ENCODE peak calls at places on chromosomes 16 and 17, in six cellular contexts. K is heart right ventricle, Q is cardiac fibroblast, I is left ventricle myocardium inferior, D is OCI-LY7, W is lower leg skin. A is an unnamed sample.

GRCh38 chr16:34802396-34802795 is 1343.0 kb downstream of the TP53TG3F start:
- DNase-seq in D (no peak), Q (no peak), K (no peak), I (no peak), W (no peak), A (no peak)

GRCh38 chr16:87017388-87018012 is 299.7 kb downstream of the C16orf95 start:
- DNase-seq in K (no peak), I (no peak), W (no peak), D (no peak), Q (peak), A (no peak)

GRCh38 chr17:47253541-47254402 is at the start of gene ITGB3:
- DNase-seq in K (peak), Q (peak), D (peak), I (peak), W (peak), A (peak)

GRCh38 chr17:78397681-78398101 is 19.2 kb downstream of the PGS1 start:
- DNase-seq in Q (peak), K (peak), W (no peak), I (peak), D (no peak), A (no peak)

GRCh38 chr17:64097196-64097936 is 32.6 kb downstream of the ERN1 start:
- DNase-seq in K (no peak), D (no peak), I (no peak), Q (peak), W (no peak), A (no peak)

GRCh38 chr16:78955206-78955605 is 645.3 kb downstream of the MAF start:
- DNase-seq in Q (no peak), D (peak), I (no peak), W (no peak), K (no peak), A (no peak)

GRCh38 chr17:57735707-57736106 is 9.4 kb downstream of the CCDC182 start:
- DNase-seq in W (no peak), D (peak), I (no peak), Q (no peak), K (no peak), A (no peak)

GRCh38 chr17:2295575-2295974 is 8.0 kb downstream of the SMG6 start:
- DNase-seq in Q (no peak), I (no peak), D (no peak), K (no peak), W (no peak), A (no peak)

GRCh38 chr17:40122466-40122943 is 734 bp downstream of the MSL1 start:
- DNase-seq in I (peak), K (peak), W (peak), D (peak), Q (peak), A (peak)
- TF ChIP-seq CTCF in I (peak), K (peak), W (no peak), D (no peak), Q (peak), A (no peak)

DNA sequence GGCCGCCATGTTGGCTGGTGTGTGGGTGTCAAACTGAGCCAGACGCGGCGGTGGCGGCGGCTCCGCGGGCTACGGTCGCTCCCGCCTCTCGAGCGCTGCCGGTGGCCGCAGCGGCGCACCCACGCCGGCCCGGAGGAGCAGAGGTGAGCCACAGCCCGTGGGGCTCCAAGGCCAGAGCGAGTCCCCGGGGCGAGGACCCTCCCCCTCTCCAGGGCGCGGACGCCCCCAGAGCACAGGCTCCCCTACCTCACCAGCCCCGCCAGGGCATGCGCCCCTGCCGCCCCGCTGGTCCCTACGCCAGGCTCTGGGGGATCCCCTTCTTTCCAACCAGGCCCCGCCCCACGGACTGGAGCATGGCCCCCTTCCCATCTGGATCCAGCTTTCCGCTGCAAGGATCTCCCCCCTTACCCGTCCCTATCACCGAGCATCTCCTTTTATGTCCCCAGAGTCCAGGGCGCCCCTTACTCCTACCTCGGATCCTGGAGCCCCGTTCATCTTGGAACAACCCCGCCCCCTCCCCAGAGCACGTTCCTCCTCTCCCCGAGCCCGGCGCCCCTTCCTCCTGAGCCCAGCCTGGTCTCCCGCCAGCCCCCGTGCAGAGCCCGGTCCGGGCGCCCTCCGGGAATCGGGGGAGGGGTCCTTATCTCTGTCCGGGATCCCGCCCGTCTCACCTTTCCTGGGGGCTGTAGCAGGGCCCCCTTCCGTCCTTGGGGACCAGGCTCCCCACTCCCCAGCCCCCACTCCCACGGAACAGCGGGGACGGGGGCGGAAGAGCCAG is 412 bp downstream of the EPN2 start:
- DNase-seq in K (peak), W (peak), Q (no peak), D (no peak), I (peak), A (peak)
- TF ChIP-seq CTCF in K (peak), W (no peak), Q (no peak), D (peak), I (peak), A (peak)

GRCh38 chr17:80018917-80019651 is 16.6 kb downstream of the TBC1D16 start:
- DNase-seq in W (no peak), Q (no peak), D (no peak), I (no peak), K (no peak), A (peak)
- TF ChIP-seq CTCF in W (no peak), Q (no peak), D (no peak), I (no peak), K (no peak), A (no peak)

DNA sequence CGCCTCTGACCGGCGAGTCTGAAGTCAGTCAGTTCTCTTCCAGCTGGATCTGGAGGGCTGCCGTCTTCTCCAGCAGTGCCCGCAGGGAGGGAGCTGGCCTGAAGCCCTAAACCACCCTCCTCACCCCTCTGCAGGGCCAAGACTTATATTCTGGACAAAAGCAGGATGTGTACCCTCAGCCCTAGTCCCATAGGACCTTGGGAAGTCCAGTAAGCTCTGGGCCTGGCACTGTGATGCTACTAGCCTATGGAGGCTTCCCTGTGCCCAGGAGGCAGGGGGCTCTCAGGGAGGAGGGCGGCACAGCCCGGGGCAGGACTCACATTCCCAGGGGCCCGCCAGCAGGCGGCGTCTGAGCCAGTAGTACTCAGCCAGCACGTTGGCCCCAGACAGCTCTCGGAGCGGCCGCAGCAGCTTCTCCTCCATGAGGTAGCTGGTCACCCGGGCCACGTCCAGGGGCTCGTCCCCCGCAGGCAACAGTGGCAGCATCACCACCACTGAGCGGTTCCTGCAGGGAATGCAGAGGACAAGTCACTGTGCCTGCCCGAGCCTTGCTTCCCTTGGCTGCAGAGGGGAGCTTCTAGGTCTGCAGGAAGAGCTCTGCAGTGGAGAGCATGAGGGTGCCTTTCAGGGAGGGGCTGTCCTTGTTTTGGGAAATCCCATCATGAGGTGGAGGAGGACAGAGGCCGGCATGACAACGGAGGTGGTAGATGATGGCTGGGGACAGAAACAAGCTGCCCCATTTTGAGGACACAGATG is 41.7 kb downstream of the RMI2 start:
- DNase-seq in K (no peak), D (peak), I (no peak), W (peak), Q (peak), A (no peak)
- TF ChIP-seq CTCF in K (peak), D (peak), I (peak), W (no peak), Q (peak), A (no peak)

GRCh38 chr16:51967566-51967965 is 579.4 kb downstream of the TOX3 start:
- DNase-seq in Q (no peak), I (no peak), K (no peak), W (no peak), D (no peak), A (no peak)
- TF ChIP-seq CTCF in Q (no peak), I (no peak), K (no peak), W (no peak), D (no peak), A (no peak)

A was measured in pancreas.